ENCODE peak calls at places on chromosome 16, in ten cellular contexts. One of them, this sample, is unnamed.

GRCh38 chr16:56841233-56841632 is 23.8 kb upstream of the SLC12A3 start:
- DNase-seq in kidney: no peak
- DNase-seq in AG04449: no peak
- DNase-seq in D721Med: no peak
- DNase-seq in AG10803: peak
- DNase-seq in Panc1: no peak
- DNase-seq in tibial nerve: peak
- DNase-seq in AG04450: no peak
- DNase-seq in PC-9: no peak
- DNase-seq in neural crest cell: no peak
- DNase-seq in this sample: no peak

GRCh38 chr16:70681382-70682238 is 4.2 kb downstream of the MTSS2 start:
- DNase-seq in PC-9: no peak
- DNase-seq in kidney: peak
- DNase-seq in AG10803: no peak
- DNase-seq in AG04449: no peak
- DNase-seq in AG04450: no peak
- DNase-seq in neural crest cell: peak
- DNase-seq in tibial nerve: no peak
- DNase-seq in D721Med: no peak
- DNase-seq in Panc1: no peak
- DNase-seq in this sample: no peak

GRCh38 chr16:89960966-89961365 is 12.4 kb downstream of the DEF8 start:
- DNase-seq in AG04449: no peak
- DNase-seq in neural crest cell: no peak
- DNase-seq in kidney: no peak
- DNase-seq in tibial nerve: no peak
- DNase-seq in D721Med: no peak
- DNase-seq in AG04450: no peak
- DNase-seq in AG10803: no peak
- DNase-seq in Panc1: no peak
- DNase-seq in PC-9: no peak
- DNase-seq in this sample: no peak

GRCh38 chr16:684067-684794 is at the start of gene JMJD8:
- DNase-seq in tibial nerve: peak
- DNase-seq in AG04450: peak
- DNase-seq in D721Med: peak
- DNase-seq in kidney: peak
- DNase-seq in AG10803: peak
- DNase-seq in PC-9: peak
- DNase-seq in AG04449: peak
- DNase-seq in neural crest cell: peak
- DNase-seq in Panc1: no peak
- DNase-seq in this sample: peak

GRCh38 chr16:90077757-90078593 is 844 bp upstream of the PRDM7 start:
- DNase-seq in AG10803: peak
- DNase-seq in D721Med: no peak
- DNase-seq in kidney: peak
- DNase-seq in AG04449: no peak
- DNase-seq in tibial nerve: no peak
- DNase-seq in neural crest cell: no peak
- DNase-seq in PC-9: peak
- DNase-seq in Panc1: no peak
- DNase-seq in AG04450: no peak
- DNase-seq in this sample: peak

GRCh38 chr16:71311553-71312158 is 22.5 kb upstream of the CMTR2 start:
- DNase-seq in AG10803: peak
- DNase-seq in AG04449: no peak
- DNase-seq in kidney: no peak
- DNase-seq in neural crest cell: peak
- DNase-seq in D721Med: no peak
- DNase-seq in tibial nerve: no peak
- DNase-seq in PC-9: no peak
- DNase-seq in Panc1: peak
- DNase-seq in AG04450: no peak
- DNase-seq in this sample: peak

GRCh38 chr16:85066346-85066885 is 38.8 kb downstream of the KIAA0513 start:
- DNase-seq in D721Med: no peak
- DNase-seq in neural crest cell: no peak
- DNase-seq in kidney: no peak
- DNase-seq in PC-9: no peak
- DNase-seq in AG04449: no peak
- DNase-seq in AG04450: no peak
- DNase-seq in tibial nerve: no peak
- DNase-seq in Panc1: no peak
- DNase-seq in AG10803: no peak
- DNase-seq in this sample: no peak

GRCh38 chr16:29909398-29909797 is 9.1 kb downstream of the ASPHD1 start:
- DNase-seq in AG10803: peak
- DNase-seq in PC-9: no peak
- DNase-seq in kidney: no peak
- DNase-seq in AG04450: no peak
- DNase-seq in D721Med: no peak
- DNase-seq in Panc1: no peak
- DNase-seq in neural crest cell: no peak
- DNase-seq in tibial nerve: no peak
- DNase-seq in AG04449: no peak
- DNase-seq in this sample: no peak

GRCh38 chr16:53129281-53130192 is 74.7 kb downstream of the CHD9 start:
- DNase-seq in AG04449: peak
- DNase-seq in AG10803: peak
- DNase-seq in PC-9: no peak
- DNase-seq in kidney: no peak
- DNase-seq in D721Med: no peak
- DNase-seq in Panc1: no peak
- DNase-seq in neural crest cell: no peak
- DNase-seq in tibial nerve: no peak
- DNase-seq in AG04450: peak
- DNase-seq in this sample: no peak

GRCh38 chr16:20073203-20074088 is at the start of gene GPR139:
- DNase-seq in AG10803: no peak
- DNase-seq in Panc1: no peak
- DNase-seq in tibial nerve: no peak
- DNase-seq in D721Med: no peak
- DNase-seq in AG04450: no peak
- DNase-seq in kidney: peak
- DNase-seq in PC-9: no peak
- DNase-seq in neural crest cell: peak
- DNase-seq in AG04449: no peak
- DNase-seq in this sample: peak

GRCh38 chr16:59719121-59719520 is 985.0 kb upstream of the GOT2 start:
- DNase-seq in kidney: no peak
- DNase-seq in Panc1: no peak
- DNase-seq in neural crest cell: no peak
- DNase-seq in PC-9: no peak
- DNase-seq in AG04450: no peak
- DNase-seq in D721Med: no peak
- DNase-seq in AG10803: peak
- DNase-seq in AG04449: no peak
- DNase-seq in tibial nerve: no peak
- DNase-seq in this sample: no peak

GRCh38 chr16:79593074-79593531 is 7.4 kb downstream of the MAF start:
- DNase-seq in neural crest cell: no peak
- DNase-seq in PC-9: no peak
- DNase-seq in D721Med: no peak
- DNase-seq in Panc1: no peak
- DNase-seq in tibial nerve: no peak
- DNase-seq in AG10803: peak
- DNase-seq in kidney: no peak
- DNase-seq in AG04449: no peak
- DNase-seq in AG04450: no peak
- DNase-seq in this sample: no peak

GRCh38 chr16:79595916-79596450 is 4.6 kb downstream of the MAF start:
- DNase-seq in AG04449: no peak
- DNase-seq in AG04450: no peak
- DNase-seq in PC-9: no peak
- DNase-seq in D721Med: no peak
- DNase-seq in Panc1: no peak
- DNase-seq in kidney: no peak
- DNase-seq in AG10803: no peak
- DNase-seq in neural crest cell: no peak
- DNase-seq in tibial nerve: no peak
- DNase-seq in this sample: no peak

GRCh38 chr16:79595261-79595660 is 5.3 kb downstream of the MAF start:
- DNase-seq in AG04449: no peak
- DNase-seq in D721Med: no peak
- DNase-seq in PC-9: no peak
- DNase-seq in tibial nerve: no peak
- DNase-seq in AG10803: peak
- DNase-seq in kidney: no peak
- DNase-seq in neural crest cell: no peak
- DNase-seq in AG04450: no peak
- DNase-seq in Panc1: no peak
- DNase-seq in this sample: no peak

GRCh38 chr16:79592150-79592549 is 8.4 kb downstream of the MAF start:
- DNase-seq in AG10803: no peak
- DNase-seq in kidney: no peak
- DNase-seq in tibial nerve: no peak
- DNase-seq in AG04449: no peak
- DNase-seq in neural crest cell: no peak
- DNase-seq in AG04450: no peak
- DNase-seq in Panc1: no peak
- DNase-seq in D721Med: no peak
- DNase-seq in PC-9: no peak
- DNase-seq in this sample: no peak

DNA sequence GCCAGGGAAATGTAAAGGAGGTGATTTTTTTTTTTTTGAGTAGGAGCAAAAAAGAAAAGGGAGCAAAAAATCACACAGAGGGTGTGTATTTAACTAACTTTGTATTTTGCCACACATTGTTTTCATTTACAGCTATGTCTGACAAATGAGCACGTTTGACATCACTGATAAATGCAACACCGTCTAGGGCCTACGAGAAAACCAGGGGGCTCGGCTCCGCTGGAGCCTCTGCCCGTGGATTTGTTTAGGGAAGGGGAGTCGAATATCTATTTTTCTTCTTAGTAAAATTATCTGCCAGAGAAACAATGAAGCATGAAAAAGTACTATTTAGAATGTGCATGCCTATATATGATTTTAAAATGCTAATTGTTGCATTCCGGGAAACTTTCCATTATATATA is 6.8 kb downstream of the MAF start:
- DNase-seq in PC-9: no peak
- DNase-seq in D721Med: no peak
- DNase-seq in AG10803: no peak
- DNase-seq in neural crest cell: no peak
- DNase-seq in AG04449: no peak
- DNase-seq in AG04450: no peak
- DNase-seq in tibial nerve: no peak
- DNase-seq in Panc1: no peak
- DNase-seq in kidney: no peak
- DNase-seq in this sample: no peak
- TF ChIP-seq CTCF in PC-9: no peak
- TF ChIP-seq CTCF in D721Med: no peak
- TF ChIP-seq CTCF in AG10803: no peak
- TF ChIP-seq CTCF in neural crest cell: no peak
- TF ChIP-seq CTCF in AG04449: no peak
- TF ChIP-seq CTCF in AG04450: no peak
- TF ChIP-seq CTCF in tibial nerve: no peak
- TF ChIP-seq CTCF in Panc1: no peak
- TF ChIP-seq CTCF in kidney: no peak
- TF ChIP-seq CTCF in this sample: no peak

DNA sequence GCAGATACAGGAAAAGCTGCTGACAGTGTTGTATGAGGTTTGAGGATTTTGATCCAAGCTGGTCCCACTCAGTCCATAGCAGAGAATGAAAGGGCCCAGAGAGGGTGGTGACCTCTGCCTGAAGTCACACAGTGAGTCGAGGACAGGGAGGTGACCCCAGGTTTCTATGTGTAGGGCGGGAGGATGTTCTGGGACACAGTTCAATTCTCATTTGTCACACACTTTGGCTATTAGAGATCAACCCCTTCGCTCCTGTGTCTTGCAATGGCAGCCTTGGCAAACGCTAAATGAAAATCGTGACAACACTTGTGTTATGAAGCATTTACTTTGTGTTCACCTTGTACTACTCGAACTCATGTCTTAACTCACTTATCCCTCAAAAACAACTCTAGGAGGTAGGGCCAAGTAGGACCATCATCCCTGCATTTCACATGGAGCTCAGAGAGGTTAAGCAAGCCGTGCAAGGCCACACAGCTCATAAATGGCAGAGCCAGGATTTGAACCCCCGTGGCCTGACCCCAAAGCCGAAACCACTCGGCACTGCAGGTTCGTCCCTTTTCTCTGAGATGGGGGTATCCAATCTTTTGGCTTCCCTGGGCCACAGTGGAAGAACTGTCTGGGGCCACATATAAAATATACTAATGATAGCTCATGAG is 10.2 kb downstream of the DEXI start:
- DNase-seq in PC-9: no peak
- DNase-seq in kidney: no peak
- DNase-seq in AG04449: no peak
- DNase-seq in Panc1: no peak
- DNase-seq in neural crest cell: no peak
- DNase-seq in AG04450: no peak
- DNase-seq in D721Med: no peak
- DNase-seq in AG10803: no peak
- DNase-seq in tibial nerve: no peak
- DNase-seq in this sample: no peak
- TF ChIP-seq CTCF in PC-9: no peak
- TF ChIP-seq CTCF in kidney: no peak
- TF ChIP-seq CTCF in AG04449: no peak
- TF ChIP-seq CTCF in Panc1: no peak
- TF ChIP-seq CTCF in neural crest cell: no peak
- TF ChIP-seq CTCF in AG04450: no peak
- TF ChIP-seq CTCF in D721Med: no peak
- TF ChIP-seq CTCF in AG10803: no peak
- TF ChIP-seq CTCF in tibial nerve: no peak
- TF ChIP-seq CTCF in this sample: no peak

DNA sequence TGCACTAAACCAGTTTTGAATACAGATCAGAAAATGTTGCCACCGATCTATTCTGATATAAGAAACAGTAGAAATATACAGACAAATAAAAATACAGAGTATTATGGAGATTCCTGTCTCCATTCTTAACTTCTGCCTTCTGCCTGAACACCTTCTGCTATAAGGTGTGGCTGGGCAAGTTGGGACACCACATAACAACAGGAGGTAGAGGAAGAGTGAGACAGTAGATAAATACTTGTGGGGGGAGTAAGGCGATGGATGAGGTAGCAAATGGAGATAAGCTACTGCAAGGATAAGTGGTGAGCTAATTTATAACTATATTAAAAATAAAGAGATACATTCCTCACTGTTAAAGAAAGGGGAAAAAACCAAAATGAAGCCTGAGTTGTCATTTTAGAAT is 143.7 kb downstream of the CDH8 start:
- DNase-seq in kidney: no peak
- DNase-seq in AG04449: no peak
- DNase-seq in neural crest cell: no peak
- DNase-seq in AG10803: no peak
- DNase-seq in AG04450: no peak
- DNase-seq in tibial nerve: no peak
- DNase-seq in D721Med: no peak
- DNase-seq in PC-9: no peak
- DNase-seq in Panc1: no peak
- DNase-seq in this sample: no peak
- TF ChIP-seq CTCF in kidney: no peak
- TF ChIP-seq CTCF in AG04449: no peak
- TF ChIP-seq CTCF in neural crest cell: no peak
- TF ChIP-seq CTCF in AG10803: no peak
- TF ChIP-seq CTCF in AG04450: no peak
- TF ChIP-seq CTCF in tibial nerve: no peak
- TF ChIP-seq CTCF in D721Med: no peak
- TF ChIP-seq CTCF in PC-9: no peak
- TF ChIP-seq CTCF in Panc1: no peak
- TF ChIP-seq CTCF in this sample: no peak

GRCh38 chr16:2090819-2091721 is 43.3 kb downstream of the TSC2 start:
- DNase-seq in neural crest cell: peak
- DNase-seq in tibial nerve: peak
- DNase-seq in kidney: peak
- DNase-seq in PC-9: peak
- DNase-seq in AG10803: no peak
- DNase-seq in AG04449: no peak
- DNase-seq in D721Med: no peak
- DNase-seq in AG04450: no peak
- DNase-seq in Panc1: no peak
- DNase-seq in this sample: peak
- TF ChIP-seq CTCF in neural crest cell: peak
- TF ChIP-seq CTCF in tibial nerve: no peak
- TF ChIP-seq CTCF in kidney: peak
- TF ChIP-seq CTCF in PC-9: peak
- TF ChIP-seq CTCF in AG10803: no peak
- TF ChIP-seq CTCF in AG04449: no peak
- TF ChIP-seq CTCF in D721Med: no peak
- TF ChIP-seq CTCF in AG04450: no peak
- TF ChIP-seq CTCF in Panc1: no peak
- TF ChIP-seq CTCF in this sample: peak

This sample was measured in nephron progenitor cell.